ENCODE peak calls at places on chromosomes 5 and 9, in six cellular contexts. V is CD8-positive, alpha-beta T cell; T is psoas muscle; P is A549; Z is cardiac muscle cell; C is AG10803. L is an unnamed sample.

GRCh38 chr5:891117-891836 is 1.3 kb downstream of the BRD9 start:
- DNase-seq in P (peak), V (no peak), T (no peak), Z (peak), C (no peak), L (peak)

GRCh38 chr5:148312159-148312558 is at the start of gene SPINK7:
- DNase-seq in P (no peak), V (no peak), T (no peak), C (no peak), Z (no peak), L (no peak)

GRCh38 chr5:40665902-40666301 is 13.8 kb upstream of the PTGER4 start:
- DNase-seq in V (no peak), T (no peak), P (no peak), C (no peak), Z (no peak), L (no peak)

GRCh38 chr5:16456103-16456832 is 9.3 kb downstream of the ZNF622 start:
- DNase-seq in Z (peak), T (peak), V (peak), C (peak), P (peak), L (peak)

GRCh38 chr5:34914671-34915138 is 599 bp downstream of the RAD1 start:
- DNase-seq in T (peak), C (peak), Z (peak), V (no peak), P (peak), L (peak)

GRCh38 chr5:40478766-40479165 is 200.9 kb upstream of the PTGER4 start:
- DNase-seq in V (no peak), C (no peak), Z (no peak), T (no peak), P (no peak), L (no peak)

GRCh38 chr9:91100878-91101450 is 260.8 kb downstream of the AUH start:
- DNase-seq in Z (no peak), P (no peak), C (no peak), V (no peak), T (peak), L (no peak)

GRCh38 chr5:131999991-132000490 is 11.4 kb downstream of the ACSL6 start:
- DNase-seq in T (no peak), P (no peak), V (no peak), C (no peak), Z (no peak), L (no peak)

GRCh38 chr5:150295172-150295611 is 5.6 kb upstream of the CAMK2A start:
- DNase-seq in C (peak), V (no peak), T (peak), Z (peak), P (peak), L (peak)

GRCh38 chr5:29950416-29951145 is 1242.9 kb upstream of the CDH6 start:
- DNase-seq in T (no peak), C (no peak), V (no peak), P (no peak), Z (no peak), L (no peak)

GRCh38 chr9:132880311-132880661 is 1.6 kb downstream of the SPACA9 start:
- DNase-seq in C (no peak), V (no peak), Z (no peak), T (no peak), P (no peak), L (no peak)

GRCh38 chr9:91255327-91255726 is 106.4 kb downstream of the AUH start:
- DNase-seq in T (no peak), Z (peak), C (peak), V (no peak), P (no peak), L (peak)

GRCh38 chr9:91421987-91422765 is 1.5 kb downstream of the NFIL3 start:
- DNase-seq in Z (peak), V (no peak), P (no peak), C (peak), T (no peak), L (peak)

GRCh38 chr9:126448136-126448535 is 121.5 kb downstream of the MVB12B start:
- DNase-seq in Z (no peak), C (no peak), V (no peak), P (no peak), T (no peak), L (no peak)

GRCh38 chr9:114503522-114504340 is 1.5 kb downstream of the WHRN start:
- DNase-seq in P (no peak), C (no peak), T (no peak), Z (no peak), V (no peak), L (no peak)

GRCh38 chr5:177983763-177984564 is 12.1 kb downstream of the PROP1 start:
- DNase-seq in P (no peak), T (no peak), V (no peak), Z (no peak), C (no peak), L (no peak)

GRCh38 chr9:69573666-69574456 is 98.3 kb downstream of the APBA1 start:
- DNase-seq in P (no peak), Z (peak), V (no peak), C (peak), T (no peak), L (peak)

GRCh38 chr9:112278152-112278551 is 55.3 kb downstream of the PTBP3 start:
- DNase-seq in V (no peak), P (no peak), T (no peak), Z (peak), C (peak), L (peak)

GRCh38 chr9:32738501-32739172 is 44.7 kb upstream of the TMEM215 start:
- DNase-seq in T (no peak), Z (no peak), C (no peak), P (peak), V (no peak), L (no peak)

GRCh38 chr9:137688725-137689124 is 69.9 kb downstream of the EHMT1 start:
- DNase-seq in Z (no peak), P (no peak), V (no peak), T (no peak), C (no peak), L (no peak)

GRCh38 chr5:102036927-102037326 is 259.2 kb downstream of the SLCO4C1 start:
- DNase-seq in V (no peak), T (no peak), C (no peak), P (no peak), Z (no peak), L (no peak)

GRCh38 chr9:133073264-133074000 is 11.7 kb downstream of the CEL start:
- DNase-seq in C (no peak), P (no peak), V (no peak), Z (no peak), T (no peak), L (no peak)

GRCh38 chr9:107351382-107352045 is 68.4 kb downstream of the RAD23B start:
- DNase-seq in T (no peak), C (no peak), Z (no peak), V (no peak), P (no peak), L (no peak)

GRCh38 chr9:95171596-95171995 is 145.9 kb downstream of the FANCC start:
- DNase-seq in Z (no peak), C (no peak), T (no peak), P (no peak), V (no peak), L (no peak)

GRCh38 chr9:95165004-95165403 is 152.5 kb downstream of the FANCC start:
- DNase-seq in V (no peak), C (no peak), Z (no peak), P (no peak), T (no peak), L (no peak)

GRCh38 chr9:95171001-95171400 is 146.5 kb downstream of the FANCC start:
- DNase-seq in V (no peak), Z (peak), T (no peak), C (no peak), P (no peak), L (peak)

GRCh38 chr9:95167998-95168397 is 149.5 kb downstream of the FANCC start:
- DNase-seq in V (peak), T (no peak), P (peak), C (peak), Z (peak), L (peak)
- TF ChIP-seq CTCF in V (peak), T (peak), P (peak), C (peak), Z (peak), L (peak)

DNA sequence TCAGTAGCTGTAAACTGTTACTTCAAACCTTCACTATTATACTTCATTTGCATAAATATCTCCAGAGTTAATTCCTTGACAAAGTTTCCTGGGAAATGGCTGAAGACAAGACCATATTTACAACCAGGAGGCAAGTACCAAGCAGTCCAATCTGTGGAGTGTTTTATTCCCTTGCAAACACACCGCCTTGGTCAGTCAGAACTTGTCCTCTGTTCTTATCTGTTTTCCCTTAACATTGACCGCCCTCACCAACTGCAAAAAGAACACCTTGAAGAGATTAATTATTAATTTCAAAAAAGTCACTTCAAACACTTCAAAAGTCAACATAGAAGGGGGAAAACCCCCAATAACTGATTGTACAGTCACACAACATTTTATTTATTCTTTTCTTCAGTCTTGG is 269.0 kb upstream of the RGMB start:
- DNase-seq in C (no peak), T (no peak), Z (no peak), P (no peak), V (no peak), L (no peak)
- H3K4me3 ChIP-seq in C (no peak), T (no peak), Z (no peak), P (no peak), V (no peak), L (no peak)

GRCh38 chr5:135437796-135438560 is 9.2 kb downstream of the DCANP1 start:
- DNase-seq in T (peak), V (no peak), C (peak), P (no peak), Z (peak), L (peak)
- TF ChIP-seq CTCF in T (peak), V (no peak), C (peak), P (no peak), Z (peak), L (no peak)

DNA sequence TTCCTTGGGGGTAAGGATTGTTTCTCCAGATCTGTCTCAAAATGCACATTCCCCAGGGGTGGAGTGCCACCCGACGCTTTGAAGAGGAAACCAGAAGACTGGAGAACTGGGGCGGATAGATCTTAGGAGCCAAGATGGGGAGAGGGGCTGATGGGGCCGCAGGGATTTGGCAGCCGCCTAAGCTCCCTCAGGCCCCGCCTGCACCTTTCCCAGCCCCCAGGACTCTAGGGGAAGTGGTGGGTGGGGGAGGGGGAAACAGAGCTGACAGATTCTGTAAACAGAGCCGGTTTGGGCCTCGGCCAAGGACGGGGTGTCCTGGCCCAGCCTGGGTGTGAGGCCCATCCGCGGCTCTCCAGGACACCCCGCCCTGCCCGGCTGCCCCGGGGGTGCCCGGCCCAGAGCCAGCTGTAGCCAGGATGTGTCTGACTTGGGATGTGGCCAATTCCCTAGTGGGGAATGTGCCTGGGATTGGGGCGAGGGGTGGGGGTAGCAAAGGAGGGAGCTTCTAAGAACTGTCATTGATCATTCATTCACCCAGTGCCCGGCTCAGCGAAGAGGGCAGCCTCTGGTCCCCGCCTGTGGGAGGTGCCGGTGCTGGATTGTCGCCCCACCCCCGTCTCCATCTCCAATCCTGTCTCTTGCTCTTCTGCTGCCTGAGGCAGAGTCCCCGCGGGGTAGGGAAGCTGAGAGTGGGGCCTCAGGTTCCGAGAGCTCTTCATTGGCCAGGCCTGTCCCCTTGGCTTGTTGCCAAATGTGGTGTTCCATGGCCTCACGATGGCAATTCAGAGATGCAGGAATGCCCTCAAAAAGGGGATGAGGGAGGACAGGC is 54.8 kb upstream of the CDKN2AIPNL start:
- DNase-seq in C (peak), Z (peak), V (peak), T (peak), P (peak), L (peak)
- H3K4me3 ChIP-seq in C (peak), Z (peak), V (peak), T (peak), P (peak), L (peak)

GRCh38 chr5:6649186-6649585 is 15.9 kb downstream of the SRD5A1 start:
- DNase-seq in Z (no peak), T (no peak), C (no peak), P (no peak), V (no peak), L (no peak)
- TF ChIP-seq CTCF in Z (no peak), T (no peak), C (no peak), P (no peak), V (no peak), L (no peak)

DNA sequence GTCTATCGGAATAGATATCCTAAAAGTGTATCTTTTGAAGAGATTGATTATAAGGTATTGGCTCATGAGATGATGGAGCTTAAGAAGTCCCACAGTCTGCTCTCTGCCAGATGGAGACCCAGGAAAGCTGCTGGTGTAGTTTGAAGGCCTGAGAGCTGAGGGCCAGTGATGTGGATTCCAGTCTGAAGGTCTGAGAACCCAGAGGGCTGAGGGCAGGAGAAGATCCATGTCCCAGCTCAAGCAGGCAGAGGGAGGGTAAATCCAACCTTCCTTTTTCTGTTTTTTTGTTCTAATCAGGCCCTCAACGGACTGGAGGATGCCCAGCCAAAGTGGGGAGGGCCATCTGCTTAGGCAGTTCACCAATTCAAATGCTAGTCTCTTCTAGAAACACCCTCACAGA is 11.0 kb upstream of the ABL1 start:
- DNase-seq in T (no peak), C (no peak), V (no peak), Z (no peak), P (no peak), L (no peak)
- H3K4me3 ChIP-seq in T (no peak), C (no peak), V (no peak), Z (no peak), P (no peak), L (no peak)

DNA sequence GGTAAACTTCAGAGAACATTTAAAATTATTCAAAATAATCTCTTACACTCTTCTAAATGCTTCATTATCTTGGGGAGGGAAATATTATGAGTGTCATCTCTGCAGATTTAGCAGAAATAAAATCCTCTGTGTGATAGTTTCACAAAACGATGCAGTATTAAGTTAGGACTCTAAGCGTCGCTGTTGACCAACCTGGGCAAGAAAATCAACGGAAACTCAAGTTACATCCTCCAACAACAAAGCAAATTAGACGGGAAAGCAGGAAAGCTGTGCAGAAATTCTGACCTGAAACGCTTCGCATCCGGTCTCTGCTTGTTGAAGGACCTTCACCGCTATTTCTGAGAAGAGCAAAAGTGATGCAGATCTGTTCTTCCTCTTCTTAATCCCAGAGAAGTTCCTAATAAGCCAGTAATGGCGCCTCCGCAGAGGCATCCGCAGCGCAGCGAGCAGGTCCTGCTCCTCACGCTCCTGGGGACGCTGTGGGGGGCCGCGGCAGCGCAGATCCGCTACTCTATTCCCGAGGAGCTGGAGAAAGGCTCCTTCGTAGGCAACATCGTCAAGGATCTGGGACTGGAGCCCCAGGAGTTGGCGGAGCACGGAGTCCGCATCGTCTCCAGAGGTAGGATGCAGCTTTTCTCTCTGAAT is at the start of gene PCDHGA6:
- DNase-seq in Z (peak), P (no peak), V (no peak), T (no peak), C (peak), L (peak)
- TF ChIP-seq CTCF in Z (peak), P (no peak), V (no peak), T (peak), C (peak), L (peak)

GRCh38 chr5:140040358-140040757 is 2.7 kb downstream of the NRG2 start:
- DNase-seq in P (no peak), T (no peak), V (no peak), C (no peak), Z (no peak), L (no peak)

GRCh38 chr5:140041492-140042421 is 1.3 kb downstream of the NRG2 start:
- DNase-seq in T (peak), P (peak), Z (peak), C (peak), V (no peak), L (peak)

GRCh38 chr5:140039561-140039960 is 3.5 kb downstream of the NRG2 start:
- DNase-seq in T (peak), V (no peak), Z (peak), C (peak), P (no peak), L (no peak)

GRCh38 chr5:140042551-140043507 is at the start of gene NRG2:
- DNase-seq in T (peak), P (peak), V (peak), C (peak), Z (peak), L (peak)

DNA sequence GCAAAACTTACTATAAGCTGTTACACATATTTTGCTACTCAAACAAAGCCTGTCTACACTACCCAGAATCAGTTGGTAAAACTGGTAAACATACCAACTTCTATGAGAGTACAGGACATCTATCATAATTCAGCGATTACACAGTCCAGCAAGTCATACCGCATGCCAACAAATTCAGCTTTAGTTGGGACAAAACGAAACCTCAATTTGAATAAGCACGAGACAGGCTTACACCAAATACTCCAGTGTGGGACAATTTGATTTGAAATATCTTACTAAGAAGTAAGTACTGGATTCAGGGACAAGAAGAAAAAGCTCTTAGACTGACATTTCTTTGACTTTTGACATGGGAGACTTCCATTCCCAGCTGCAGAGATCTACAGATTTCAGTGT is 2.0 kb downstream of the NRG2 start:
- DNase-seq in Z (no peak), P (no peak), T (no peak), V (no peak), C (no peak), L (no peak)
- H3K4me3 ChIP-seq in Z (peak), P (no peak), T (peak), V (no peak), C (no peak), L (no peak)

GRCh38 chr5:73115399-73116051 is 4.8 kb upstream of the TMEM171 start:
- DNase-seq in V (no peak), Z (peak), P (peak), T (no peak), C (peak), L (peak)
- TF ChIP-seq CTCF in V (no peak), Z (no peak), P (no peak), T (no peak), C (peak), L (no peak)

DNA sequence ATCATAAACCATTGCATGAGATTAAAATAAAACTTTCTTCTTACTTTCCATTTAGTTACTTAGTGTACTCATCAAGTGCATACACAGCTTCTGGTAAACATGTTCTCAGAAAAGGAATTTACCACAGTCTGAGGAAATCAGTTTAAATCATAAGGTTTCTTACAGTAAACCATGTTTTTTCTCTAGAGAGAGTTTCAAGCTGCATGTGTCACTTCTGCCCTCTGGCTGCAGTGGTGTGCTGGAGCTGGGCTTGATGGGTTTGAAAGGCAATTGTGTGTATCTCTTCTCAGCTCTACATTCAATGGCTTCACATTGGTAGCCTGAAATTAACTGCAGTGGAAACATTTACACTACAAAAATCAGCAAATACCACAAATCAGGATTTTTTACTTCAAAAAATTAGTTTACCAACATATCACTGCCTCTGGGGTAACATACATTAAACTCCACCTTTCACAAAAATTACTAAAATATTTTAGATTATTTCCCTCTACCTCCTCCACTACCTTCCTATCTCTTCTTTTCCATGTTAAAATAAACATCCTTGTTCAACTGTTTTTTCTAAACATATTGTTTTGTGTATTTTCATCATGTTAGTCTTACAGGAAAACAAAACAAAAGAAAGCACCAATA is 414.3 kb downstream of the ANXA1 start:
- DNase-seq in T (no peak), V (no peak), Z (peak), C (peak), P (peak), L (peak)
- H3K4me3 ChIP-seq in T (no peak), V (no peak), Z (no peak), C (no peak), P (no peak), L (no peak)